ENCODE peak calls at places on chromosomes 6 and 20, in six cellular contexts. One of them, this sample, is unnamed.

GRCh38 chr6:7262037-7262461 is 51.0 kb downstream of the SSR1 start:
- DNase-seq in fibroblast of mammary gland: no peak
- DNase-seq in fibroblast of the aortic adventitia: no peak
- DNase-seq in activated CD8-positive, alpha-beta T cell treated with anti-CD3 and anti-CD28 coated beads for 36 hours: no peak
- DNase-seq in cardiac muscle cell: no peak
- DNase-seq in SK-N-SH: no peak
- DNase-seq in this sample: no peak

GRCh38 chr20:57509665-57510237 is 15.2 kb downstream of the CTCFL start:
- DNase-seq in cardiac muscle cell: peak; percentile 70
- DNase-seq in SK-N-SH: peak; percentile 56
- DNase-seq in fibroblast of the aortic adventitia: peak; percentile 9
- DNase-seq in activated CD8-positive, alpha-beta T cell treated with anti-CD3 and anti-CD28 coated beads for 36 hours: peak; percentile 26
- DNase-seq in fibroblast of mammary gland: peak; percentile 9
- DNase-seq in this sample: no peak

GRCh38 chr6:44630125-44631028 is 242.9 kb downstream of the CDC5L start:
- DNase-seq in fibroblast of the aortic adventitia: peak; percentile 72
- DNase-seq in activated CD8-positive, alpha-beta T cell treated with anti-CD3 and anti-CD28 coated beads for 36 hours: peak; percentile 50
- DNase-seq in SK-N-SH: peak; percentile 76
- DNase-seq in cardiac muscle cell: peak; percentile 69
- DNase-seq in fibroblast of mammary gland: peak; percentile 67
- DNase-seq in this sample: no peak

GRCh38 chr6:48928937-48929336 is 534.1 kb downstream of the MMUT start:
- DNase-seq in cardiac muscle cell: no peak
- DNase-seq in SK-N-SH: no peak
- DNase-seq in fibroblast of mammary gland: no peak
- DNase-seq in activated CD8-positive, alpha-beta T cell treated with anti-CD3 and anti-CD28 coated beads for 36 hours: no peak
- DNase-seq in fibroblast of the aortic adventitia: no peak
- DNase-seq in this sample: no peak

GRCh38 chr6:26104457-26105108 is 17.4 kb downstream of the HFE start:
- DNase-seq in cardiac muscle cell: no peak
- DNase-seq in fibroblast of mammary gland: no peak
- DNase-seq in SK-N-SH: no peak
- DNase-seq in fibroblast of the aortic adventitia: no peak
- DNase-seq in activated CD8-positive, alpha-beta T cell treated with anti-CD3 and anti-CD28 coated beads for 36 hours: peak; percentile 55
- DNase-seq in this sample: no peak

GRCh38 chr6:34506718-34507117 is 40.8 kb downstream of the PACSIN1 start:
- DNase-seq in activated CD8-positive, alpha-beta T cell treated with anti-CD3 and anti-CD28 coated beads for 36 hours: no peak
- DNase-seq in cardiac muscle cell: no peak
- DNase-seq in fibroblast of the aortic adventitia: no peak
- DNase-seq in fibroblast of mammary gland: no peak
- DNase-seq in SK-N-SH: no peak
- DNase-seq in this sample: no peak

GRCh38 chr6:21522773-21523490 is 70.6 kb upstream of the SOX4 start:
- DNase-seq in fibroblast of the aortic adventitia: no peak
- DNase-seq in cardiac muscle cell: no peak
- DNase-seq in fibroblast of mammary gland: no peak
- DNase-seq in SK-N-SH: peak; percentile 64
- DNase-seq in activated CD8-positive, alpha-beta T cell treated with anti-CD3 and anti-CD28 coated beads for 36 hours: no peak
- DNase-seq in this sample: no peak

GRCh38 chr6:56649782-56650181 is 7.1 kb upstream of the DST start:
- DNase-seq in cardiac muscle cell: no peak
- DNase-seq in SK-N-SH: no peak
- DNase-seq in fibroblast of the aortic adventitia: no peak
- DNase-seq in fibroblast of mammary gland: peak; percentile 73
- DNase-seq in activated CD8-positive, alpha-beta T cell treated with anti-CD3 and anti-CD28 coated beads for 36 hours: no peak
- DNase-seq in this sample: no peak

GRCh38 chr20:50373674-50374286 is 136.4 kb upstream of the PTPN1 start:
- DNase-seq in SK-N-SH: no peak
- DNase-seq in activated CD8-positive, alpha-beta T cell treated with anti-CD3 and anti-CD28 coated beads for 36 hours: no peak
- DNase-seq in fibroblast of mammary gland: no peak
- DNase-seq in cardiac muscle cell: no peak
- DNase-seq in fibroblast of the aortic adventitia: no peak
- DNase-seq in this sample: no peak

DNA sequence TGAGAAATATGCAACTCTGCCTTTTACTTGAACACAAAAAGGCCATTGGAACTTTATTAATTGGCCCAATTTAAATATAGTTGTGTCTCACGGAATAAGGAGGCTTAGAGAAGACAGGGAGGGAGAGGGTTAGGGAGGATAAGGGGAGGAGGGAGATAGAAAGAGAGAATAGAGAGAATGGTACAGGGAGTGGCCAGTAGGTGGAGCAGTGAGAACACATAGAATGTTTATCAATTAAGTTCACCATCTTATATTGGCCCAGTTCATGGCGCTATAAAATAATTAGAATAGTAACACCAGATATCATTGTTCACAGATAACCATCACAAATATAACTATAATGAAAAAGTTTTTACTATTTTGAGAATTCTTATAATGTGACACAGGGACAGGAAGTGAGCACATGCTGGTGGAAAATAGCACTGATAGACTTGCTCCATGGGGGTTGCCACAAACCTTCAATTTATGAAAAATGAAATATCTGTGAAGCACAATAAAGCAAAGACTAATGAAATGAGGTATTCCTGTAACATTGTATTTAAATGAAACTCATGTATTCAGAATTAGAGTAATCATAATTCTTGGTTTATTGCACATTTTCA is 374.1 kb upstream of the MANEA start:
- DNase-seq in activated CD8-positive, alpha-beta T cell treated with anti-CD3 and anti-CD28 coated beads for 36 hours: peak; percentile 53
- DNase-seq in fibroblast of the aortic adventitia: peak; percentile 28
- DNase-seq in SK-N-SH: peak; percentile 40
- DNase-seq in cardiac muscle cell: peak; percentile 56
- DNase-seq in fibroblast of mammary gland: peak; percentile 50
- DNase-seq in this sample: no peak
- TF ChIP-seq CTCF in activated CD8-positive, alpha-beta T cell treated with anti-CD3 and anti-CD28 coated beads for 36 hours: peak; percentile 71
- TF ChIP-seq CTCF in fibroblast of the aortic adventitia: peak; percentile 51
- TF ChIP-seq CTCF in SK-N-SH: peak; percentile 83
- TF ChIP-seq CTCF in cardiac muscle cell: peak; percentile 58
- TF ChIP-seq CTCF in fibroblast of mammary gland: peak; percentile 65
- TF ChIP-seq CTCF in this sample: peak; percentile 45

GRCh38 chr6:142945071-142945445 is at the start of gene HIVEP2:
- DNase-seq in activated CD8-positive, alpha-beta T cell treated with anti-CD3 and anti-CD28 coated beads for 36 hours: peak; percentile 95
- DNase-seq in SK-N-SH: peak; percentile 80
- DNase-seq in fibroblast of mammary gland: peak; percentile 80
- DNase-seq in cardiac muscle cell: peak; percentile 93
- DNase-seq in fibroblast of the aortic adventitia: peak; percentile 84
- DNase-seq in this sample: peak; percentile 67
- TF ChIP-seq CTCF in activated CD8-positive, alpha-beta T cell treated with anti-CD3 and anti-CD28 coated beads for 36 hours: no peak
- TF ChIP-seq CTCF in SK-N-SH: no peak
- TF ChIP-seq CTCF in fibroblast of mammary gland: no peak
- TF ChIP-seq CTCF in cardiac muscle cell: no peak
- TF ChIP-seq CTCF in fibroblast of the aortic adventitia: peak; percentile 38
- TF ChIP-seq CTCF in this sample: no peak

DNA sequence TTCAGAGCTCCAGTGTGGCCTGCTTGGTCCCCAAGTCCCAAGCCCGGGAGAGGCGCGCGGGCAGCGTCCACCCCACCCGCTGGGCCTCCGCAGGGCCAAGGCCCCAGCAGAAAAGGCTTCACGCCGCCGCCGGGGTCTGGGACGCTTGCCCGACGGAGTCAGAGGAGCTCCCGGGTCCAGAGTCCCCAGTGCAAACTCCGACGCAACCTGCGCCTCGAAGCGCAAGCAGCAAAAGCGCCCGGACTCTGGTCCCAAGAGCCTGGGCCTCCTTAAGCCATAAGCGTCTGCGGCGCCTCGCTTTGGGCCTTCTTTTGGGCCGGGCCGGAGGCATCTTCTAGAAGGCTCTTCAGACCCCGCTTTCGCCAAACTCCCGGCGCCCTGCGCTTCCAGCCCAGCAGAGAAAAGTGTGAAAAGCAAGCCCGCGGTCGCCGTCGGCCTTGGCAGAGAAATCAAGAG is 1.4 kb downstream of the TBX18 start:
- DNase-seq in activated CD8-positive, alpha-beta T cell treated with anti-CD3 and anti-CD28 coated beads for 36 hours: no peak
- DNase-seq in cardiac muscle cell: no peak
- DNase-seq in SK-N-SH: peak; percentile 14
- DNase-seq in fibroblast of mammary gland: no peak
- DNase-seq in fibroblast of the aortic adventitia: no peak
- DNase-seq in this sample: no peak
- TF ChIP-seq CTCF in activated CD8-positive, alpha-beta T cell treated with anti-CD3 and anti-CD28 coated beads for 36 hours: no peak
- TF ChIP-seq CTCF in cardiac muscle cell: no peak
- TF ChIP-seq CTCF in SK-N-SH: no peak
- TF ChIP-seq CTCF in fibroblast of mammary gland: no peak
- TF ChIP-seq CTCF in fibroblast of the aortic adventitia: no peak
- TF ChIP-seq CTCF in this sample: no peak

GRCh38 chr6:128487055-128487454 is 33.3 kb downstream of the PTPRK start:
- DNase-seq in fibroblast of the aortic adventitia: no peak
- DNase-seq in cardiac muscle cell: no peak
- DNase-seq in activated CD8-positive, alpha-beta T cell treated with anti-CD3 and anti-CD28 coated beads for 36 hours: no peak
- DNase-seq in SK-N-SH: no peak
- DNase-seq in fibroblast of mammary gland: no peak
- DNase-seq in this sample: no peak
- TF ChIP-seq CTCF in fibroblast of the aortic adventitia: peak; percentile 27
- TF ChIP-seq CTCF in cardiac muscle cell: peak; percentile 28
- TF ChIP-seq CTCF in activated CD8-positive, alpha-beta T cell treated with anti-CD3 and anti-CD28 coated beads for 36 hours: no peak
- TF ChIP-seq CTCF in SK-N-SH: peak; percentile 48
- TF ChIP-seq CTCF in fibroblast of mammary gland: peak; percentile 37
- TF ChIP-seq CTCF in this sample: no peak

DNA sequence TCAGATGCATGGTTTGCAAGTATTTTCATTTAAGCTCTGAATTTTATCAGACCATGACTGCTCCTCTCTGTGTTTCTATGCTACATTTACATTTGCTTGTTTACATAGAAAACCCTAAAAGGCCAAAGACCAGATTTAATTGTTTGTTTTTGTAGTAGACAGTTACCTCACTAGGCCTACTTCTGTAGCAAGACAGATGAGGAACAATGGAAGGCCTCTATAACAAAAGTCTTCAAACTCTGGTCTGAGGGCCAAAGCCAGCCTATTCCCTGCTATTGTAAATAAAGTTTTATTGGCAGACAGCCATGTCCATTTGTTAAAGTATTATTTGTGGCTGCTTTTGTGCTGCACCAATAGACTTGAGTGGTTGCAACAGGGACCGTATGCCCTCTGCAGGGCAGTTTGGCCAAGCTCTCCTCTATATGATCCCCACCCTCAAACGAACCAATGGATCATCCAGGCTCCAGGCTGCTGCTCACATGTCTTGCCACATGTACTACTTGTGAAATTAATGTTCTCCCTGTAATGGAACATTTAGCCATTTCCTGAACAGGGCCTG is 182.0 kb downstream of the DOK5 start:
- DNase-seq in fibroblast of mammary gland: peak; percentile 15
- DNase-seq in SK-N-SH: no peak
- DNase-seq in activated CD8-positive, alpha-beta T cell treated with anti-CD3 and anti-CD28 coated beads for 36 hours: no peak
- DNase-seq in fibroblast of the aortic adventitia: peak; percentile 22
- DNase-seq in cardiac muscle cell: no peak
- DNase-seq in this sample: no peak
- TF ChIP-seq CTCF in fibroblast of mammary gland: no peak
- TF ChIP-seq CTCF in SK-N-SH: no peak
- TF ChIP-seq CTCF in activated CD8-positive, alpha-beta T cell treated with anti-CD3 and anti-CD28 coated beads for 36 hours: no peak
- TF ChIP-seq CTCF in fibroblast of the aortic adventitia: no peak
- TF ChIP-seq CTCF in cardiac muscle cell: no peak
- TF ChIP-seq CTCF in this sample: no peak

DNA sequence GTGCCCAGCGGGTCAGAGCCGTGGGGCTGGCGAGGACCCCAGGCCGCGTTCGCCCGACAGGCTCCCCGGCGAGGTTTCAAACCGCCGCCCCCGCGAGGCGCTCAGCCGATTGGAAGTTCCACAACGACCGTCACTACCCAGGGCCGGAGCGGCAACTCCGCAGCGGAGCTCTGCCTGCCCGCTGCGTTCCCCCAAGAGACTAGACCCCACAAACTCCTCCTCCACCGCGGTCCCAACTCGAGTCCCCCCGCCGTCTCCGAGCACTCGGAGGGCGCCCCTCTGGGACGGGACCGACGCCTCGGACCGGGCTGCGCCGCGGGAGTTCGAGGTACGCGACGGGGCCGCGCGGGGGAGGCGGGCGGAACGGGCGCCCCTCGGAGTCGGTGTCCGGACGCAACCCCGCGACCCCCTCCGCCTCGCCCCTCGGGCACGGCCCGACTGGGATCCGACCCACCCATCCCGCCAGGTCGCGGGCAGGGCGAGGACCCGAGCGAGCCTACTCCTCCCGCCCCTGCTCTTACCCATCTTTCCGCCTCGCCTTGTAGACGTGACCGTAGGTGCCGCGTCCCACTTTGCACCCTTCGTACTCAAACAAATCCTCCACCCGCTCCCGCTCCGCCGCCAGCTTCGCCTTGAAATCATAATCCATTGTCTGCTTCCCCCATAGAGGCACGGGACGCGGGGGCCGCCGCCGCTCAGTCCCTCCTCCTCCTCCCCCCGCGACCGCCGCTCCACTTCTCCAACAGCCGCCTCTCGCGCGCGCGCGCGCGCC is 595 bp downstream of the CDK19 start:
- DNase-seq in fibroblast of the aortic adventitia: peak; percentile 31
- DNase-seq in activated CD8-positive, alpha-beta T cell treated with anti-CD3 and anti-CD28 coated beads for 36 hours: peak; percentile 82
- DNase-seq in cardiac muscle cell: peak; percentile 70
- DNase-seq in fibroblast of mammary gland: peak; percentile 51
- DNase-seq in SK-N-SH: peak; percentile 80
- DNase-seq in this sample: peak; percentile 40
- TF ChIP-seq CTCF in fibroblast of the aortic adventitia: no peak
- TF ChIP-seq CTCF in activated CD8-positive, alpha-beta T cell treated with anti-CD3 and anti-CD28 coated beads for 36 hours: no peak
- TF ChIP-seq CTCF in cardiac muscle cell: no peak
- TF ChIP-seq CTCF in fibroblast of mammary gland: no peak
- TF ChIP-seq CTCF in SK-N-SH: peak; percentile 7
- TF ChIP-seq CTCF in this sample: no peak

GRCh38 chr20:59940129-59940955 is at the start of the genes FAM217B and PPP1R3D:
- DNase-seq in fibroblast of mammary gland: peak; percentile 96
- DNase-seq in cardiac muscle cell: peak; percentile 96
- DNase-seq in fibroblast of the aortic adventitia: peak; percentile 96
- DNase-seq in SK-N-SH: peak; percentile 96
- DNase-seq in activated CD8-positive, alpha-beta T cell treated with anti-CD3 and anti-CD28 coated beads for 36 hours: peak; percentile 94
- DNase-seq in this sample: peak; percentile 79
- TF ChIP-seq CTCF in fibroblast of mammary gland: no peak
- TF ChIP-seq CTCF in cardiac muscle cell: peak; percentile 9
- TF ChIP-seq CTCF in fibroblast of the aortic adventitia: no peak
- TF ChIP-seq CTCF in SK-N-SH: peak; percentile 15
- TF ChIP-seq CTCF in activated CD8-positive, alpha-beta T cell treated with anti-CD3 and anti-CD28 coated beads for 36 hours: no peak
- TF ChIP-seq CTCF in this sample: no peak

GRCh38 chr20:62025832-62026563 is 39.7 kb downstream of the TAF4 start:
- DNase-seq in fibroblast of the aortic adventitia: peak; percentile 78
- DNase-seq in fibroblast of mammary gland: peak; percentile 76
- DNase-seq in activated CD8-positive, alpha-beta T cell treated with anti-CD3 and anti-CD28 coated beads for 36 hours: peak; percentile 48
- DNase-seq in SK-N-SH: peak; percentile 58
- DNase-seq in cardiac muscle cell: peak; percentile 49
- DNase-seq in this sample: no peak
- TF ChIP-seq CTCF in fibroblast of the aortic adventitia: peak; percentile 88
- TF ChIP-seq CTCF in fibroblast of mammary gland: peak; percentile 83
- TF ChIP-seq CTCF in activated CD8-positive, alpha-beta T cell treated with anti-CD3 and anti-CD28 coated beads for 36 hours: peak; percentile 33
- TF ChIP-seq CTCF in SK-N-SH: no peak
- TF ChIP-seq CTCF in cardiac muscle cell: peak; percentile 88
- TF ChIP-seq CTCF in this sample: peak; percentile 57